ENCODE peak calls at places on chromosomes 3 and 15, in six cellular contexts. O is fibroblast of villous mesenchyme, G is bronchial epithelial cell, U is skeletal muscle cell, I is HCT116, T is mucosa of descending colon. B is an unnamed sample.

GRCh38 chr15:74131618-74132191 is 1.3 kb downstream of the ISLR2 start:
- DNase-seq in O (no peak), G (no peak), U (no peak), I (no peak), T (no peak), B (no peak)

GRCh38 chr3:113668015-113668414 is 28.4 kb downstream of the USF3 start:
- DNase-seq in O (peak), G (peak), U (peak), I (no peak), T (no peak), B (peak)

GRCh38 chr15:63198315-63198714 is 8.9 kb downstream of the RAB8B start:
- DNase-seq in O (peak), G (no peak), U (no peak), I (no peak), T (no peak), B (no peak)

GRCh38 chr3:177195242-177195940 is 1.9 kb downstream of the TBL1XR1 start:
- DNase-seq in O (peak), G (peak), U (no peak), I (no peak), T (peak), B (no peak)

GRCh38 chr3:17133637-17134545 is 249.1 kb downstream of the PLCL2 start:
- DNase-seq in O (no peak), G (no peak), U (no peak), I (no peak), T (no peak), B (no peak)

GRCh38 chr3:156633335-156633734 is 41.1 kb upstream of the TIPARP start:
- DNase-seq in O (peak), G (peak), U (no peak), I (no peak), T (no peak), B (no peak)

GRCh38 chr3:13282528-13282985 is 137.6 kb downstream of the NUP210 start:
- DNase-seq in O (no peak), G (no peak), U (no peak), I (no peak), T (no peak), B (no peak)

GRCh38 chr3:188646592-188646991 is 492.6 kb downstream of the LPP start:
- DNase-seq in O (no peak), G (no peak), U (no peak), I (no peak), T (peak), B (no peak)

GRCh38 chr15:75822685-75823278 is 20.5 kb upstream of the UBE2Q2 start:
- DNase-seq in O (no peak), G (no peak), U (no peak), I (no peak), T (no peak), B (no peak)

GRCh38 chr15:46442196-46442595 is 807.4 kb downstream of the SQOR start:
- DNase-seq in O (peak), G (peak), U (no peak), I (no peak), T (no peak), B (peak)

GRCh38 chr3:50264964-50265485 is 3.9 kb upstream of the SEMA3B start:
- DNase-seq in O (no peak), G (peak), U (no peak), I (peak), T (no peak), B (peak)

GRCh38 chr15:78162038-78162437 is 12.9 kb downstream of the IDH3A start:
- DNase-seq in O (no peak), G (no peak), U (no peak), I (no peak), T (no peak), B (no peak)

GRCh38 chr15:63502137-63502801 is 2.1 kb upstream of the USP3 start:
- DNase-seq in O (peak), G (peak), U (no peak), I (no peak), T (peak), B (no peak)

GRCh38 chr3:155934215-155934614 is 63.8 kb downstream of the GMPS start:
- DNase-seq in O (no peak), G (no peak), U (no peak), I (no peak), T (no peak), B (no peak)

GRCh38 chr15:56244237-56244810 is 645 bp upstream of the RFX7 start:
- DNase-seq in O (peak), G (peak), U (peak), I (no peak), T (peak), B (peak)

GRCh38 chr3:73484656-73485248 is 140.0 kb downstream of the PDZRN3 start:
- DNase-seq in O (no peak), G (no peak), U (no peak), I (no peak), T (no peak), B (no peak)
- H3K4me3 ChIP-seq in O (no peak), G (no peak), U (no peak), I (no peak), T (no peak), B (no peak)

DNA sequence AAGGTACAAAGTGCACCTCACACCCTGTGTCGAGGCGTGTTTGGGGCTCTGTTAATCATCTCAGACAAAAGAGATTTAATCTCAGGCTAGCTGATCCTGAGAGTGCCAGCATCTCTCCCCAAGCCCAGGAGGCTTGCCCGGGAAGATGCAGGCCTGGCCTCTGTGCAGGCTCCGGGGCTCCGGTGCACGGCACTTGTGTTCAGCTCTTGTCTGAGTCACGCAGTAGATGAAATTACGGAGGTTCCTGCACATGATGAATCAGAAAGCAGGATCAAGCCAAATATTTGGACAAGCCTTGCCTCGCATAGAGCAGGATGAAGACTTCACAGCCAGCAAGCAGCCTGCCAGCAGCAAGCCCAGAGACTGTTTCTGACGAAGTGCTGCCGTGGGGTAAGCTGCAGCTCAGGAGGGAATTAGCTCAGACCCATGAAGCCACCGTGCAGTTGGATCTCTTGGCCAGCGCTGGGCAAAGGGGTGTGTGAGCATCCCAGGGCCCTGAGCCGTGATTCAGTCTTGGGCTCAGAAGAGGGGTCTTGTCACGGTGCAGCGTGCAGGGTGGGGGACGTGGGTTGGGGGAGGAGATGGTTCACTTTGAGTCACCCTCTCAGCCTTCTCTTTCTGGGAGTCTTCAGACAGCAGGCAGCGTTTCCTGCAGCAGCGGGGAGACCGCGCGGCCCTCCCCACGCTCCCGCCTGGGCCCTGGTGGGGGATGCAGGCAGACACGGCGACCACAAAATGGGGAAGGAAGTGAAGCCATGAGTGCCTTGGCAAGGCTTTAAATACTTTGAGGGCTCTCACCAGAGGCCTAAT is 89.2 kb upstream of the MEF2A start:
- DNase-seq in O (peak), G (peak), U (peak), I (no peak), T (peak), B (peak)
- H3K4me3 ChIP-seq in O (no peak), G (no peak), U (peak), I (no peak), T (no peak), B (no peak)

GRCh38 chr15:70195808-70196304 is 98.1 kb upstream of the TLE3 start:
- DNase-seq in O (peak), G (peak), U (peak), I (no peak), T (peak), B (peak)
- H3K4me3 ChIP-seq in O (no peak), G (no peak), U (no peak), I (no peak), T (no peak), B (no peak)

DNA sequence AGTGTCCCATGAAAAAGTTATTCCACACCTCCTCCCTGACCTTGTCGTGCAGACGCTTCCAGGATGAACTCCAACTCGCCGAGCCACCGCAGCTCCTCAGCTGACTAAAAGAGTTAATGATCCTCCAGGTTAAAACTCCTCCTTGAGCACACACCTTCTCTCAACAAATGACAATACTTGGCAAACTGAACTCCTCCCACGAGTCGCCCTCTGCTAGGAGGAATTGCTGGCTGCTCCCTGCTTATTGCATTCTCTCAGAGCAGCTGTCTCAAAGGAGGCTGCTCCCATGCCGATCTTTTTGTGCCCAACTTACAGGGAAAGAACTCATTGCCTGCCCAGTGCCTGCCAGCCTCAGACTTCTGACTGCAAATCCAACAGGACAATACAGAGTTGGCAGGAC is at the start of gene ATP13A4:
- DNase-seq in O (no peak), G (peak), U (no peak), I (no peak), T (peak), B (no peak)
- H3K4me3 ChIP-seq in O (no peak), G (peak), U (no peak), I (no peak), T (no peak), B (no peak)

DNA sequence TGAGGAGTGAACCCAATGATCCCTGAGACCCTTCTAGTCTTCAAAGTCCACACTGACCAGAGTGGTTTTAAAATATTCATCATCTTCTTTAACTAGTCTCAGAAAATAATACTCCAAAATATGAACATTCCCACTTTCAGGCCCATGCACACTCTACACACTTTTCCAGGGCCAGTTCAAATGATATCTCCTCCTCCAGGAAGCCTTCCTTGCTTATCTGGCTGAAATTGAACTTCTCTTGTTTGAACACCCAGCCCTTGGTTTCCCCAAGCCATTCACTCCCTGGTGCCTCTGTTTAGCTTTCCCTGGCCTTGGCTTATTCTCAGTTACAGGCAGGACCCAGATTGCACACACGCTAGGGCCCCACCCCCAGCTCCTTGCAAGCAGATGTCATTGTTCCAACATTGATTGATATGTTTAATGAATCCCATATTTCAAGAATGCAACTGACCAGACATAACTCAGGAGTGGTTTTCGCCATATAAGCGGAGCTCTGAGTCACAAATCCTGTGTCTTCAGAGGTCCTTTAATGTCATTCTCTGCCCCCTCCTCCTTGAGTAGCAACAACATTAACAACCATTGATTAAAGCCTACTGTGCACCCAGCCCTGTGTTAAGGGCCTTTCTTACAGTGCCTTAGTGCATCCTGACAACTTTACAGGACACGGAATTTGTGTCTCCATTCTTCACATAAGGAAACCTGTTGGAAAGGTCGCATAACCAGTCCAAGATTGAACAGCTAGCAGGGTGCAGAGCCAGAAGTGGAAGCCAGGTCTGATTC is 2.1 kb downstream of the ITGA11 start:
- DNase-seq in O (peak), G (no peak), U (no peak), I (no peak), T (no peak), B (no peak)
- H3K4me3 ChIP-seq in O (peak), G (no peak), U (peak), I (no peak), T (no peak), B (no peak)

GRCh38 chr3:32500225-32500624 is 2.4 kb downstream of the CMTM6 start:
- DNase-seq in O (no peak), G (no peak), U (no peak), I (no peak), T (no peak), B (no peak)
- H3K4me3 ChIP-seq in O (peak), G (no peak), U (no peak), I (no peak), T (no peak), B (no peak)

DNA sequence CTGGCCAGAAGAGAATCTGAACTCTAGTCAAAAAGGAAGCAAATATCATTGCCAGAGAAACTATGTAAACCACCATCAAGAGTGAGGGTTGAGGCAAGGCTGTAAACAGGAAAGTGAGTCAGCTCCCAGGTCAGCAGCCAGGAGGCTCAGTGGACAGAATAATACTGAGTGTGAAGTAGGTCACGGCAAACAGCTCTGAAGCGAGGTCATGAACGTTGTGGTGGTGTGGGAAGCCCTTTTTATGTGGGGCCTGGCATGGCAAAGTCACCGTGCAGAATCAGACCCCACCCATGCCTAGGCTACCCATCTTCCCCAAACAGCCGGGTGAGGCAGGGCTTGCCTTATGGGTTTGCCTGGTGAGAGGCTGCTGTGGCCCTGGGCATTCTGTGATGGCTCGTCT is 43.9 kb downstream of the THBS1 start:
- DNase-seq in O (peak), G (peak), U (peak), I (no peak), T (peak), B (peak)
- H3K4me3 ChIP-seq in O (no peak), G (no peak), U (no peak), I (no peak), T (no peak), B (no peak)

GRCh38 chr3:192831111-192831644 is 86.5 kb downstream of the MB21D2 start:
- DNase-seq in O (peak), G (peak), U (peak), I (no peak), T (no peak), B (no peak)
- H3K4me3 ChIP-seq in O (no peak), G (no peak), U (no peak), I (no peak), T (no peak), B (no peak)

B was measured in kidney epithelial cell.